ENCODE peak calls at places on chromosomes 6 and 20, in nine cellular contexts. W, T, N, D, B, M, K, C and G are unnamed samples.

GRCh38 chr6:69813508-69813907 is 16.7 kb upstream of the LMBRD1 start:
- DNase-seq in W (no peak), T (no peak), N (no peak), D (no peak), B (no peak), M (no peak), K (no peak), C (no peak), G (no peak)

GRCh38 chr6:15065603-15066002 is 180.3 kb upstream of the JARID2 start:
- DNase-seq in W (peak), T (no peak), N (no peak), D (no peak), B (peak), M (peak), K (no peak), C (no peak), G (no peak)

GRCh38 chr20:17871181-17871580 is 97.4 kb downstream of the SNX5 start:
- DNase-seq in W (no peak), T (no peak), N (no peak), D (no peak), B (no peak), M (peak), K (no peak), C (no peak), G (no peak)

GRCh38 chr6:159935065-159935464 is 33.8 kb upstream of the IGF2R start:
- DNase-seq in W (no peak), T (peak), N (no peak), D (no peak), B (peak), M (peak), K (no peak), C (no peak), G (no peak)

GRCh38 chr6:16158943-16159557 is 30.2 kb downstream of the MYLIP start:
- DNase-seq in W (no peak), T (no peak), N (no peak), D (no peak), B (no peak), M (no peak), K (no peak), C (no peak), G (no peak)

GRCh38 chr6:41013473-41014153 is 25.4 kb downstream of the UNC5CL start:
- DNase-seq in W (no peak), T (no peak), N (peak), D (no peak), B (no peak), M (no peak), K (no peak), C (no peak), G (no peak)

GRCh38 chr20:49282584-49283171 is 4.8 kb upstream of the ZNFX1 start:
- DNase-seq in W (no peak), T (no peak), N (no peak), D (no peak), B (no peak), M (no peak), K (no peak), C (no peak), G (no peak)

GRCh38 chr6:127956260-127956888 is 55.5 kb upstream of the THEMIS start:
- DNase-seq in W (no peak), T (no peak), N (no peak), D (no peak), B (peak), M (peak), K (no peak), C (no peak), G (no peak)

GRCh38 chr20:1392443-1392692 is 486 bp downstream of the FKBP1A start:
- DNase-seq in W (no peak), T (no peak), N (no peak), D (no peak), B (no peak), M (no peak), K (no peak), C (no peak), G (no peak)

DNA sequence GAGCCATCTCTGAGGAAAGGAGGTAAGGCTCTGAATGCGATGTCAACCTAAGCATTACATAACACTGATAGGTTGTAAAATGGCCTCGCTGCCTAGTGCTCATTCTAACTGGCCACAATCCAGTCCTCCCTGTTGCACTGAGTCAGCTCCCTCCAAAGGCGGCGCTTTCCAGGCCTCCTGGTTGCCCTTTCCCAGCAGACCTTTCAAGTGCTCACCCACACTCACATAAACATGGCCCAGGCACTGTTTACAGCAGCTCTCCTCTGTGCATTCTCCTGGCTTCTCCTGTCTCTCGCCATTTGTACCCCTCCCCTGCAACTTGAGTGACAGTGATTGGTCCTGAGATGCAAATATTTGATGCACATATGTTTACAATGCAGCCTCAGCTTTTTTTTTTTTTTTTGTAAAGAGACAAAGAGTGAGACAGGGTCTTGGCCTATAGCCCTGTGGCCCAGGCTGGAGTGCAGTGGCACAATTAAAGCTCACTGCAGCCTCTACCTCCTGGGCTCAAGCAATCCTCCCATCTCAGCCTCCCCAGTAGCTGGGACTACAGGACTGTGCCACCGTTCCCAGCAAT is 36.8 kb upstream of the PRND start:
- DNase-seq in W (peak), T (peak), N (no peak), D (no peak), B (peak), M (peak), K (no peak), C (no peak), G (no peak)
- TF ChIP-seq CTCF in W (peak), T (no peak), N (no peak), D (no peak), B (no peak), M (no peak), K (no peak), C (no peak), G (no peak)

GRCh38 chr6:2073476-2073875 is 171.9 kb downstream of the GMDS start:
- DNase-seq in W (no peak), T (no peak), N (no peak), D (no peak), B (no peak), M (no peak), K (no peak), C (no peak), G (no peak)
- TF ChIP-seq CTCF in W (no peak), T (no peak), N (no peak), D (no peak), B (no peak), M (no peak), K (no peak), C (no peak), G (no peak)

GRCh38 chr20:7375905-7376304 is 564.4 kb downstream of the HAO1 start:
- DNase-seq in W (no peak), T (peak), N (no peak), D (no peak), B (peak), M (no peak), K (no peak), C (no peak), G (peak)
- TF ChIP-seq CTCF in W (peak), T (peak), N (peak), D (no peak), B (peak), M (no peak), K (peak), C (peak), G (no peak)

GRCh38 chr6:100415780-100416179 is 48.9 kb downstream of the SIM1 start:
- DNase-seq in W (no peak), T (no peak), N (no peak), D (no peak), B (no peak), M (peak), K (no peak), C (no peak), G (no peak)

GRCh38 chr6:100417037-100417436 is 47.7 kb downstream of the SIM1 start:
- DNase-seq in W (no peak), T (no peak), N (no peak), D (no peak), B (no peak), M (no peak), K (no peak), C (no peak), G (no peak)

DNA sequence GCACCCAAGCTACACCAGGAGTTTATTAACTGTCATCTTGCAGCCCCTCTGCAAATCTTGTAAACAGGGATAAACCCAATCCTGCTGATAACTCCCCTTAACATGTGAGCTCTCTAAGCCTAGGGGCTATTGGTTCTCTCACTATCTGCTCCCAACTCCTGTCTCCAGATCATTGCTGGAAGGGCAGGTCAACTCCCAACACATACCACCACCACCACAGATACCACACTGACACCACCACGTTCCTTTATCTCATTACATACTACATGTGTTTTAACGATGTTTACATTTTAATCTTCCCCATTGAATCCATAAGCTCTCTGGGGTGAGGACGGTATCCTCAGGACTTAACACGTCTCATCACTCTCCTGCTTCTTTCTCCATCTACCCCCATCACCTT is 51.8 kb downstream of the SIM1 start:
- DNase-seq in W (no peak), T (no peak), N (no peak), D (no peak), B (no peak), M (no peak), K (no peak), C (no peak), G (no peak)
- TF ChIP-seq CTCF in W (no peak), T (no peak), N (no peak), D (no peak), B (no peak), M (no peak), K (no peak), C (no peak), G (no peak)

GRCh38 chr20:32019156-32019510 is 8.9 kb downstream of the CCM2L start:
- DNase-seq in W (no peak), T (no peak), N (no peak), D (no peak), B (no peak), M (no peak), K (no peak), C (peak), G (peak)
- TF ChIP-seq CTCF in W (no peak), T (no peak), N (no peak), D (no peak), B (no peak), M (no peak), K (no peak), C (peak), G (no peak)

GRCh38 chr6:31692886-31693285 is 10.2 kb downstream of the ABHD16A start:
- DNase-seq in W (no peak), T (no peak), N (no peak), D (no peak), B (no peak), M (no peak), K (no peak), C (no peak), G (no peak)
- TF ChIP-seq CTCF in W (no peak), T (no peak), N (no peak), D (no peak), B (no peak), M (no peak), K (no peak), C (no peak), G (no peak)

DNA sequence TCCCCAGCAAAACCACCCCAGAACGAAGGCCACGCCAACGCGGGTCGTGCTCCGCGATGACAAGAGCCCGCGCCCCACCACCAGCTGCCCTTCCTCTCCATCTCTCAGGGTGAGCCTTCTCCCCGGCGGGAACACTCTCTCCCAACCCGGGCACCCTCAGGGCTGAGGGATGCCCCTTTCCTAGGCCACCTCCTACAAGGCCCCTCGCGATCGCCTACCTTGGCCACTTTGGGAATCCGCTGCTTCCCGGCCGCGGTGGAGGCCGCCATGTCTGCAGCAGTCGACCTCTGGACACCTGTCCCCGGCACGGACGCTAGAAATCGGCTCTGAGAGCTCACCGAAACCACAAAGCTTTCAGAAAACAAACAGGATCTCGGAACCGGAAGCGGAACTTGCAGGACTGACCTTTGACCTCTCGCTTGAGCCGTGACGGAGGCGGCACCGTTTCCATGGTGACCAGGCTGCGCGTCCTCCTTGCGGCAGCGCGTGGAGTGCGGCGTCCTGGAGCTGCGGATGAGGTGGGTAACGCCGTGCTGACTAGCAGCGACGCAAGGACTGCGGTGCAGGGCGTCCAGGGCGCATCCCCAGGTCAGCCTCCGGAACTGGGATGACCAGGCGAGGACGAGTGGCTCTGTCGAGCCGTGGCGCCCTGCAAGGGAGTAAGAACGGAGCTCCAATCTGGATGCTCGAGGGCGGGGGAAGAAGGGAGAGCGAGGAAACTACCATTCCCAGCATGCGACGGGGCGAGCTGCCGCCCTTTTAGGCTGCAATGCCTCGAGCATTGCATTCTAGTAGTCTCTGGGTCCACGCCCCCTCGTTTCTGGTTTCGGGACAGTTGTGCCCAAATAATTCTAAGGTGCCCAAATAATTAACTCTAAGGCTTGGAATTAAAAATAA is at the start of the genes CFAP61 and CRNKL1:
- DNase-seq in W (peak), T (peak), N (peak), D (peak), B (peak), M (peak), K (peak), C (peak), G (peak)
- TF ChIP-seq CTCF in W (no peak), T (no peak), N (no peak), D (no peak), B (no peak), M (no peak), K (no peak), C (no peak), G (no peak)

GRCh38 chr6:3251462-3252314 is 7.1 kb upstream of the PSMG4 start:
- DNase-seq in W (peak), T (peak), N (peak), D (peak), B (peak), M (peak), K (peak), C (peak), G (peak)

GRCh38 chr6:3253597-3253961 is 5.2 kb upstream of the PSMG4 start:
- DNase-seq in W (no peak), T (no peak), N (no peak), D (no peak), B (no peak), M (no peak), K (no peak), C (no peak), G (no peak)

GRCh38 chr6:3252861-3253596 is 5.7 kb upstream of the PSMG4 start:
- DNase-seq in W (no peak), T (no peak), N (no peak), D (no peak), B (no peak), M (no peak), K (no peak), C (no peak), G (no peak)

GRCh38 chr6:3250278-3250677 is 8.5 kb upstream of the PSMG4 start:
- DNase-seq in W (peak), T (no peak), N (no peak), D (no peak), B (no peak), M (peak), K (no peak), C (no peak), G (no peak)

DNA sequence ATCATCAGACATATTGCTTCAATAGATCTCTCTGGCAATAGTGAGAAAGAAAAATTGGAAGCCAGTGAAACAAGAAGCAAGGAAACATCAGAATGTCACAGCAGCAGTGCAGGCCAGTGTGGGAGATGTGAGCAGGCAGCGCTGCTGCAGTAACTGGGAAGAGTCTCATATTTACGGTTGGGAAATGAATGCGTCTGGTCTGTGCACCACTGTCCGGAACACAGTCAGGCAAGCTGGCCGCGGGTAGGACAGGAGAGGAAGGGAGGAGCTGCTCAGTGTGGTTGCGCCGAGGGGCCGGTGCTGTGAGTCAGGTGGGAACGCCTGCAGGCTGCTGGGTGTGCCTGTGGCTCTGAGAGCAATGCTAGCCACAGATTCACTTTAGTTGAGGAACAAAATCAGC is 6.4 kb upstream of the PSMG4 start:
- DNase-seq in W (no peak), T (no peak), N (no peak), D (no peak), B (peak), M (no peak), K (no peak), C (no peak), G (no peak)
- TF ChIP-seq CTCF in W (no peak), T (no peak), N (no peak), D (no peak), B (no peak), M (no peak), K (no peak), C (no peak), G (no peak)